ENCODE peak calls at places on chromosomes 6 and 20, in ten cellular contexts. M is cardiac fibroblast, F is astrocyte of the cerebellum, X is psoas muscle, V is transverse colon, L is pancreas, N is cardiac muscle cell, Z is choroid plexus epithelial cell, S is adrenal gland, D is A549. W is an unnamed sample.

GRCh38 chr6:131322121-131322520 is 186.9 kb downstream of the AKAP7 start:
- DNase-seq in S (no peak), F (no peak), V (no peak), Z (no peak), M (no peak), N (no peak), X (no peak), D (no peak), L (no peak), W (no peak)

GRCh38 chr6:38528196-38528965 is 111.3 kb downstream of the BTBD9 start:
- DNase-seq in X (no peak), Z (peak; percentile 87), V (no peak), N (peak; percentile 51), S (no peak), L (no peak), F (peak; percentile 60), M (peak; percentile 9), D (no peak), W (no peak)

GRCh38 chr6:17869753-17870050 is 117.7 kb downstream of the KIF13A start:
- DNase-seq in L (no peak), F (no peak), Z (no peak), D (no peak), X (no peak), S (no peak), M (no peak), V (no peak), N (no peak), W (no peak)

GRCh38 chr6:15447546-15448232 is 201.8 kb downstream of the JARID2 start:
- DNase-seq in Z (no peak), S (no peak), D (no peak), V (no peak), X (no peak), F (no peak), M (no peak), N (no peak), L (no peak), W (no peak)

GRCh38 chr6:11865926-11866325 is 87.3 kb upstream of the ADTRP start:
- DNase-seq in N (no peak), Z (peak; percentile 7), M (no peak), X (no peak), F (no peak), L (no peak), D (no peak), V (no peak), S (no peak), W (no peak)

GRCh38 chr6:166520905-166521834 is 65.3 kb downstream of the RAMACL start:
- DNase-seq in L (no peak), F (peak; percentile 36), X (no peak), N (no peak), S (no peak), D (no peak), V (no peak), M (no peak), Z (peak; percentile 70), W (no peak)

GRCh38 chr6:87914637-87915395 is 132.8 kb upstream of the SPACA1 start:
- DNase-seq in X (no peak), D (no peak), F (no peak), N (peak; percentile 33), S (no peak), V (no peak), Z (peak; percentile 58), L (no peak), M (peak; percentile 3), W (no peak)

GRCh38 chr20:43711098-43711654 is 15.6 kb downstream of the GTSF1L start:
- DNase-seq in D (no peak), L (no peak), Z (no peak), M (no peak), V (no peak), F (no peak), X (no peak), S (no peak), N (no peak), W (no peak)

GRCh38 chr6:12311106-12311505 is 20.9 kb downstream of the EDN1 start:
- DNase-seq in X (no peak), F (no peak), D (peak; percentile 94), N (no peak), M (no peak), V (no peak), L (no peak), S (no peak), Z (peak; percentile 43), W (no peak)

GRCh38 chr6:106648651-106649308 is 19.4 kb downstream of the QRSL1 start:
- DNase-seq in M (no peak), D (no peak), X (no peak), Z (no peak), L (no peak), S (no peak), N (no peak), V (no peak), F (no peak), W (no peak)
- H3K4me3 ChIP-seq in M (no peak overlapping the region), D (no peak overlapping the region), X (no peak overlapping the region), Z (no peak overlapping the region), L (no peak overlapping the region), S (no peak overlapping the region), N (no peak overlapping the region), V (no peak overlapping the region), F (no peak overlapping the region), W (no peak overlapping the region)

GRCh38 chr20:25195014-25195961 is at the start of gene ENTPD6:
- DNase-seq in Z (peak; percentile 89), S (peak; percentile 93), X (peak; percentile 96), N (peak; percentile 91), F (peak; percentile 44), V (peak; percentile 96), D (peak; percentile 93), M (peak; percentile 90), L (peak; percentile 89), W (peak; percentile 35)
- TF ChIP-seq CTCF in Z (peak; percentile 56), S (no peak), X (no peak), N (peak; percentile 36), F (peak; percentile 25), V (peak; percentile 8), D (peak; percentile 46), M (peak; percentile 28), L (no peak), W (peak; percentile 27)

GRCh38 chr6:31775184-31775583 is 1.9 kb downstream of the VWA7 start:
- DNase-seq in M (no peak), D (no peak), X (no peak), Z (no peak), F (no peak), N (no peak), V (peak; percentile 74), L (no peak), S (no peak), W (no peak)

GRCh38 chr6:31777667-31778050 is 531 bp upstream of the VWA7 start:
- DNase-seq in L (no peak), X (no peak), M (no peak), F (no peak), D (no peak), V (no peak), Z (no peak), S (no peak), N (no peak), W (no peak)

GRCh38 chr6:31775633-31776263 is 1.4 kb downstream of the VWA7 start:
- DNase-seq in M (no peak), N (no peak), L (no peak), S (no peak), F (no peak), V (no peak), X (no peak), D (no peak), Z (no peak), W (no peak)

GRCh38 chr6:31776961-31777666 is at the start of gene VWA7:
- DNase-seq in L (peak; percentile 86), V (peak; percentile 87), S (peak; percentile 72), M (peak; percentile 85), X (peak; percentile 86), N (peak; percentile 88), F (peak; percentile 26), D (peak; percentile 87), Z (peak; percentile 73), W (peak; percentile 30)

DNA sequence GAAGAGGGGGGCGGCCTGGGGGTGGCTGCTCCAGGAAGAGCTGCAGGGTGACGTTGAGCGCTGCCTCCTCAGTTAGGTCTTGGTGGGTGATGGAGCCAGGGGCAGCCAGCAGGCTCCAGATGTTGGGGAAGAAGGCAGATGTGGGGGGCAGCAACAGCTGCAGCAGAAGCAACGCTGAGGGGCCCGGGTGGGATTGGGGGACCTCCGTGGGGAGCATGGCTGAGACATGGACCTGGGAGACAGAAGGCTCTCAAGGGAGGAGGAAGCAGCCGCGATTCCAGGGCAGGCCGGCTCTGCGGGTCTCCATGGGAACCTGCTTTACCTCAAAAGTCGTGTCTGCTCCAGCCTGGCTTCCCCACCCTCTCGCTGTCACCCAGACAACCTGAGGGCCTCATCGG is 566 bp downstream of the VWA7 start:
- DNase-seq in Z (no peak), L (no peak), N (no peak), D (peak; percentile 24), V (no peak), X (no peak), F (no peak), M (no peak), S (no peak), W (no peak)
- H3K4me3 ChIP-seq in Z (no peak overlapping the region), L (no peak overlapping the region), N (no peak overlapping the region), D (peak overlapping the region; percentile 21), V (no peak overlapping the region), X (peak overlapping the region; percentile 55), F (no peak overlapping the region), M (no peak overlapping the region), S (no peak overlapping the region), W (no peak overlapping the region)

GRCh38 chr6:161498359-161498758 is 224.5 kb upstream of the AGPAT4 start:
- DNase-seq in S (no peak), L (peak; percentile 25), F (peak; percentile 12), D (peak; percentile 68), Z (peak; percentile 41), X (peak; percentile 58), V (no peak), M (peak; percentile 62), N (peak; percentile 64), W (peak; percentile 32)
- TF ChIP-seq CTCF in S (peak; percentile 17), L (no peak), F (peak; percentile 32), D (peak; percentile 48), Z (peak; percentile 30), X (peak; percentile 60), V (no peak), M (peak; percentile 36), N (peak; percentile 44), W (peak; percentile 67)

W was measured in LNCaP clone FGC.